ENCODE peak calls at places on chromosomes 4 and X, in four cellular contexts. X is endothelial cell of umbilical vein, T is keratinocyte, R is MM.1S. P is an unnamed sample.

GRCh38 chr4:72701987-72702819 is 133.2 kb upstream of the ADAMTS3 start:
- DNase-seq in T (no peak), R (peak; percentile 78), X (peak; percentile 69), P (peak; percentile 40)

GRCh38 chr4:8859550-8860095 is 12.0 kb downstream of the HMX1 start:
- DNase-seq in X (no peak), R (no peak), T (no peak), P (no peak)

GRCh38 chr4:103046416-103047290 is 27.1 kb upstream of the SLC9B1 start:
- DNase-seq in R (peak; percentile 56), X (peak; percentile 44), T (no peak), P (peak; percentile 10)

GRCh38 chrX:66676413-66676812 is 37.5 kb upstream of the EDA2R start:
- DNase-seq in R (no peak), T (no peak), X (peak; percentile 2), P (peak; percentile 64)

GRCh38 chr4:126489826-126490463 is 1142.8 kb upstream of the INTU start:
- DNase-seq in X (no peak), R (no peak), T (no peak), P (no peak)

GRCh38 chrX:145729635-145730034 is 88.0 kb upstream of the SLITRK2 start:
- DNase-seq in R (no peak), X (no peak), T (no peak), P (no peak)

GRCh38 chr4:23021040-23021439 is 328.3 kb downstream of the GBA3 start:
- DNase-seq in R (no peak), T (no peak), X (no peak), P (no peak)

GRCh38 chr4:184450045-184450444 is 24.3 kb downstream of the IRF2 start:
- DNase-seq in X (peak; percentile 46), R (no peak), T (no peak), P (peak; percentile 39)

GRCh38 chr4:133162941-133163340 is 13.8 kb downstream of the PCDH10 start:
- DNase-seq in R (no peak), T (no peak), X (no peak), P (no peak)

GRCh38 chr4:116734178-116734577 is 351.2 kb downstream of the TRAM1L1 start:
- DNase-seq in X (no peak), R (no peak), T (no peak), P (no peak)

GRCh38 chr4:147760695-147761094 is 28.8 kb downstream of the ARHGAP10 start:
- DNase-seq in R (no peak), X (no peak), T (no peak), P (no peak)

GRCh38 chrX:117120700-117121099 is 657.9 kb upstream of the CT83 start:
- DNase-seq in X (no peak), R (no peak), T (no peak), P (no peak)

GRCh38 chr4:86855572-86855971 is 6.4 kb upstream of the SLC10A6 start:
- DNase-seq in T (no peak), X (peak; percentile 21), R (no peak), P (peak; percentile 81)

GRCh38 chrX:25925956-25926355 is 212.2 kb upstream of the MAGEB18 start:
- DNase-seq in R (no peak), X (peak; percentile 1), T (no peak), P (no peak)

GRCh38 chrX:149152941-149153340 is 352.2 kb downstream of the IDS start:
- DNase-seq in R (no peak), X (no peak), T (no peak), P (peak; percentile 40)

GRCh38 chr4:145934434-145935047 is 4.1 kb downstream of the ZNF827 start:
- DNase-seq in X (no peak), R (no peak), T (no peak), P (no peak)

GRCh38 chr4:128517096-128517738 is 229.6 kb upstream of the PGRMC2 start:
- DNase-seq in X (peak; percentile 63), R (no peak), T (no peak), P (no peak)

GRCh38 chrX:154002215-154002719 is 17.4 kb downstream of the IRAK1 start:
- DNase-seq in T (no peak), X (no peak), R (peak; percentile 67), P (no peak)

GRCh38 chr4:111883557-111883999 is 261.7 kb upstream of the FAM241A start:
- DNase-seq in R (no peak), T (no peak), X (no peak), P (no peak)

GRCh38 chr4:68176904-68177303 is 47.2 kb upstream of the TMPRSS11F start:
- DNase-seq in T (no peak), R (no peak), X (no peak), P (no peak)

GRCh38 chrX:130091976-130092522 is 18.2 kb downstream of the ELF4 start:
- DNase-seq in R (peak; percentile 93), T (no peak), X (peak; percentile 47), P (no peak)

GRCh38 chr4:23260510-23260909 is 567.8 kb downstream of the GBA3 start:
- DNase-seq in X (no peak), T (no peak), R (no peak), P (no peak)

GRCh38 chrX:29581223-29581622 is 634.1 kb upstream of the MAGEB2 start:
- DNase-seq in T (no peak), X (no peak), R (no peak), P (no peak)

GRCh38 chr4:147246096-147246495 is 234.8 kb upstream of the EDNRA start:
- DNase-seq in X (no peak), T (no peak), R (no peak), P (no peak)

GRCh38 chrX:113929004-113929403 is 654.9 kb upstream of the HTR2C start:
- DNase-seq in X (peak; percentile 14), R (peak; percentile 32), T (peak; percentile 4), P (peak; percentile 39)

GRCh38 chr4:154982187-154983047 is 201.3 kb downstream of the RBM46 start:
- DNase-seq in T (no peak), X (peak; percentile 61), R (peak; percentile 55), P (peak; percentile 44)

GRCh38 chrX:24982306-24982965 is 33.3 kb downstream of the ARX start:
- DNase-seq in T (no peak), X (no peak), R (no peak), P (no peak)

GRCh38 chr4:125303058-125303457 is 11.7 kb upstream of the FAT4 start:
- DNase-seq in T (no peak), R (no peak), X (no peak), P (no peak)

GRCh38 chrX:111182938-111183337 is 86.9 kb downstream of the PAK3 start:
- DNase-seq in X (no peak), R (no peak), T (no peak), P (no peak)

GRCh38 chrX:111180750-111181240 is 84.8 kb downstream of the PAK3 start:
- DNase-seq in X (no peak), T (no peak), R (no peak), P (no peak)

DNA sequence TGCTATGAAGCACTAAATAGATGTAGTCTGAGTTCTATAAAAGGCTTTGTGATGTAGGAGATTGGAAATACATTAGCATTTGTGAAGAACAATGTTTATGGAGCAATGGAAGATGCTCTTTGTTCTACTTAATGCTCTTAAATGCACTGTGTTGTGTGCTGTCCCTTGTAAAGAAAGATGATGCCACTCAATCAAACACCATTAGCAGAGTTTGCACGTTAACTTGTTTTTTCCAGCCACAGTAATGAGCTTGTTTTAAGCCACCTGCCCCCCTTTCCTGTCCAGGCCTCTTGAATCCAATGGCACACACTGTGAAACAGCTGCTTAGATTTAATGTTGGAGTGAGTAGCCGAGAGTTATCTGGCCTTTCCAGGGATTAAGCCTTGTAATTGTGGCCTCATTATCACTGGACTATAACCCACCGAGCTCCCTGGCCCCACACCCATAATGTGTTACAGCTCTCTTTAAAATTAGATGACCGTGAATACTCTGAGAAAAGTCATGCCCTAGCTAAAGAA is 86.0 kb downstream of the PAK3 start:
- DNase-seq in R (no peak), X (no peak), T (no peak), P (no peak)
- TF ChIP-seq CTCF in R (no peak), X (no peak), T (no peak), P (no peak)

DNA sequence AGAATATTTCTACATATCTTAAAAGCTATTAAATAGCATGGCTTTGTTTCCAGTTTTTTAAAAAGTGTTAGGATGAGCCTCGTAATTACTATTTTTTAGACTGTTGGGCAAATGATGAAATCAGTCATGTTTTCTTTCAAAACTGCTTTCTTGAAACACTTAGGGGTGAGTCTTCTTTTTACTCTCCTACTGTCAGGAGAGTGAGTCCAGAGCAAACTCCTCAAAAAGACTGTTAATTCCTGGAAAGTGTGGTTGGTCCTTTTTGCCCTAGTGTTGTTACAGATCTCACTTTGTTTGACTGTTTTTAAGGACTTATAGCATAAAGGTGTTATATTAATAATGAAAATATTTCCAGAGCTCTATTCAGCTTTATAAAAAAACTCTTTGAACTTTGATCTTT is 6.3 kb downstream of the GSTCD start:
- DNase-seq in X (no peak), T (no peak), R (no peak), P (no peak)
- H3K79me2 ChIP-seq in X (peaks cover 12% of the 10 kb centered on the region), T (peaks cover 39% of the 10 kb centered on the region), R (peaks cover 28% of the 10 kb centered on the region), P (peaks cover 48% of the 10 kb centered on the region)

GRCh38 chr4:74413265-74413664 is 31.7 kb upstream of the AREG start:
- DNase-seq in T (no peak), R (no peak), X (no peak), P (no peak)
- TF ChIP-seq CTCF in T (no peak), R (no peak), X (no peak), P (no peak)

GRCh38 chr4:1728061-1728980 is 7.0 kb downstream of the TACC3 start:
- DNase-seq in T (no peak), X (no peak), R (no peak), P (no peak)
- H3K79me2 ChIP-seq in T (peaks cover 59% of the 10 kb centered on the region), X (peaks cover 74% of the 10 kb centered on the region), R (peaks cover 86% of the 10 kb centered on the region), P (peaks cover 84% of the 10 kb centered on the region)

GRCh38 chr4:189062047-189062820 is 878.4 kb upstream of the FRG1 start:
- DNase-seq in R (no peak), T (no peak), X (no peak), P (no peak)
- TF ChIP-seq CTCF in R (peak; percentile 27), T (no peak), X (no peak), P (no peak)

GRCh38 chr4:1928356-1929235 is 57.4 kb downstream of the NSD2 start:
- DNase-seq in T (no peak), X (no peak), R (no peak), P (no peak)

GRCh38 chr4:1937550-1937949 is 66.4 kb downstream of the NSD2 start:
- DNase-seq in T (no peak), R (no peak), X (no peak), P (no peak)

GRCh38 chr4:1933700-1934099 is 62.5 kb downstream of the NSD2 start:
- DNase-seq in T (no peak), X (no peak), R (no peak), P (no peak)

GRCh38 chr4:1927675-1928074 is 56.5 kb downstream of the NSD2 start:
- DNase-seq in R (no peak), T (no peak), X (no peak), P (no peak)

GRCh38 chr4:1932736-1933135 is 61.5 kb downstream of the NSD2 start:
- DNase-seq in R (no peak), T (no peak), X (no peak), P (no peak)
- H3K79me2 ChIP-seq in R (peaks cover 51% of the 10 kb centered on the region), T (peaks cover 14% of the 10 kb centered on the region), X (peaks cover 33% of the 10 kb centered on the region), P (peaks cover 29% of the 10 kb centered on the region)

GRCh38 chr4:118676128-118676527 is 9.1 kb upstream of the METTL14 start:
- DNase-seq in R (no peak), X (no peak), T (no peak), P (no peak)
- TF ChIP-seq CTCF in R (no peak), X (peak; percentile 4), T (no peak), P (no peak)

DNA sequence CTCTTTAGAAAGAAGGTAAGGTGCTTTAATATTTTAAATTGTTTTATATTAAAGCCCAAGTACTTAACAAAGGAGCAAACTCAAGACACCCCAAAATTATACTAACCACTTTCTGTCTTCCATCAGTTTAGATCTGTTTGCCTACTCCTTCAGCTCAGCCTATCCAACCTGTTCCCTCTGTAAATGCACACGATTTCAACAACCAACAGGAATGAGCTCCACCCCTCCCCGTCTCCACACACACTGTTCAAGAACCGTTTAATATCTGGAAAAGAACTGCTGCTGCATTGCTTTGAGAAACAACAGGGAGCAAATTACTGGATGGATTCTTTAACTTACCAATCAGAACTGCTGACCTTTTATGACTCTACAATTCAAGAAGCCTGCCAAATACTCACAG is 87.1 kb downstream of the FBXW7 start:
- DNase-seq in X (no peak), T (no peak), R (no peak), P (no peak)
- H3K79me2 ChIP-seq in X (peaks cover 13% of the 10 kb centered on the region), T (peaks cover 21% of the 10 kb centered on the region), R (peaks cover 85% of the 10 kb centered on the region), P (peaks cover 59% of the 10 kb centered on the region)